ENCODE peak calls at places on chromosomes 4 and X, in eight cellular contexts. One of them, this sample, is unnamed.

GRCh38 chr4:39048291-39048690 is 13.7 kb upstream of the KLHL5 start:
- DNase-seq in tibial artery: no peak
- DNase-seq in lower leg skin: no peak
- DNase-seq in CD4-positive, CD25-positive, alpha-beta regulatory T cell: no peak
- DNase-seq in psoas muscle: no peak
- DNase-seq in HL-60: no peak
- DNase-seq in body of pancreas: no peak
- DNase-seq in astrocyte: no peak
- DNase-seq in this sample: no peak

GRCh38 chr4:130336585-130337217 is 1240.7 kb downstream of the C4orf33 start:
- DNase-seq in tibial artery: no peak
- DNase-seq in lower leg skin: no peak
- DNase-seq in CD4-positive, CD25-positive, alpha-beta regulatory T cell: no peak
- DNase-seq in psoas muscle: no peak
- DNase-seq in HL-60: no peak
- DNase-seq in body of pancreas: no peak
- DNase-seq in astrocyte: peak
- DNase-seq in this sample: no peak

GRCh38 chrX:21946925-21947641 is 6.6 kb downstream of the SMS start:
- DNase-seq in tibial artery: no peak
- DNase-seq in lower leg skin: no peak
- DNase-seq in CD4-positive, CD25-positive, alpha-beta regulatory T cell: no peak
- DNase-seq in psoas muscle: no peak
- DNase-seq in HL-60: no peak
- DNase-seq in body of pancreas: no peak
- DNase-seq in astrocyte: peak
- DNase-seq in this sample: no peak

GRCh38 chr4:145735330-145735638 is 55.3 kb downstream of the C4orf51 start:
- DNase-seq in tibial artery: no peak
- DNase-seq in lower leg skin: no peak
- DNase-seq in CD4-positive, CD25-positive, alpha-beta regulatory T cell: no peak
- DNase-seq in psoas muscle: no peak
- DNase-seq in HL-60: no peak
- DNase-seq in body of pancreas: peak
- DNase-seq in astrocyte: peak
- DNase-seq in this sample: no peak

GRCh38 chr4:73869130-73870055 is at the start of gene CXCL1:
- DNase-seq in tibial artery: peak
- DNase-seq in lower leg skin: no peak
- DNase-seq in CD4-positive, CD25-positive, alpha-beta regulatory T cell: no peak
- DNase-seq in psoas muscle: peak
- DNase-seq in HL-60: no peak
- DNase-seq in body of pancreas: peak
- DNase-seq in astrocyte: peak
- DNase-seq in this sample: peak

GRCh38 chr4:98498774-98499173 is 159.6 kb downstream of the TSPAN5 start:
- DNase-seq in tibial artery: no peak
- DNase-seq in lower leg skin: no peak
- DNase-seq in CD4-positive, CD25-positive, alpha-beta regulatory T cell: no peak
- DNase-seq in psoas muscle: no peak
- DNase-seq in HL-60: no peak
- DNase-seq in body of pancreas: no peak
- DNase-seq in astrocyte: no peak
- DNase-seq in this sample: no peak

GRCh38 chr4:2390780-2391490 is 27.5 kb downstream of the ZFYVE28 start:
- DNase-seq in tibial artery: no peak
- DNase-seq in lower leg skin: no peak
- DNase-seq in CD4-positive, CD25-positive, alpha-beta regulatory T cell: no peak
- DNase-seq in psoas muscle: peak
- DNase-seq in HL-60: no peak
- DNase-seq in body of pancreas: no peak
- DNase-seq in astrocyte: no peak
- DNase-seq in this sample: no peak

GRCh38 chr4:185567828-185568442 is 32.6 kb upstream of the PDLIM3 start:
- DNase-seq in tibial artery: peak
- DNase-seq in lower leg skin: no peak
- DNase-seq in CD4-positive, CD25-positive, alpha-beta regulatory T cell: no peak
- DNase-seq in psoas muscle: peak
- DNase-seq in HL-60: no peak
- DNase-seq in body of pancreas: peak
- DNase-seq in astrocyte: peak
- DNase-seq in this sample: peak

GRCh38 chr4:101039367-101039766 is 308.0 kb downstream of the PPP3CA start:
- DNase-seq in tibial artery: no peak
- DNase-seq in lower leg skin: no peak
- DNase-seq in CD4-positive, CD25-positive, alpha-beta regulatory T cell: no peak
- DNase-seq in psoas muscle: no peak
- DNase-seq in HL-60: no peak
- DNase-seq in body of pancreas: no peak
- DNase-seq in astrocyte: no peak
- DNase-seq in this sample: peak

GRCh38 chr4:124304936-124305335 is 407.6 kb downstream of the ANKRD50 start:
- DNase-seq in tibial artery: peak
- DNase-seq in lower leg skin: no peak
- DNase-seq in CD4-positive, CD25-positive, alpha-beta regulatory T cell: no peak
- DNase-seq in psoas muscle: no peak
- DNase-seq in HL-60: no peak
- DNase-seq in body of pancreas: no peak
- DNase-seq in astrocyte: peak
- DNase-seq in this sample: no peak

GRCh38 chr4:1873291-1873690 is 2.1 kb downstream of the NSD2 start:
- DNase-seq in tibial artery: no peak
- DNase-seq in lower leg skin: no peak
- DNase-seq in CD4-positive, CD25-positive, alpha-beta regulatory T cell: no peak
- DNase-seq in psoas muscle: no peak
- DNase-seq in HL-60: no peak
- DNase-seq in body of pancreas: no peak
- DNase-seq in astrocyte: no peak
- DNase-seq in this sample: no peak

GRCh38 chr4:83876047-83876446 is 340.1 kb downstream of the GPAT3 start:
- DNase-seq in tibial artery: no peak
- DNase-seq in lower leg skin: no peak
- DNase-seq in CD4-positive, CD25-positive, alpha-beta regulatory T cell: no peak
- DNase-seq in psoas muscle: no peak
- DNase-seq in HL-60: no peak
- DNase-seq in body of pancreas: no peak
- DNase-seq in astrocyte: peak
- DNase-seq in this sample: no peak

GRCh38 chrX:43813898-43814297 is 68.4 kb downstream of the MAOB start:
- DNase-seq in tibial artery: no peak
- DNase-seq in lower leg skin: no peak
- DNase-seq in CD4-positive, CD25-positive, alpha-beta regulatory T cell: no peak
- DNase-seq in psoas muscle: peak
- DNase-seq in HL-60: no peak
- DNase-seq in body of pancreas: no peak
- DNase-seq in astrocyte: no peak
- DNase-seq in this sample: no peak

GRCh38 chr4:113574636-113575103 is 186.9 kb downstream of the CAMK2D start:
- DNase-seq in tibial artery: no peak
- DNase-seq in lower leg skin: no peak
- DNase-seq in CD4-positive, CD25-positive, alpha-beta regulatory T cell: no peak
- DNase-seq in psoas muscle: no peak
- DNase-seq in HL-60: no peak
- DNase-seq in body of pancreas: no peak
- DNase-seq in astrocyte: peak
- DNase-seq in this sample: no peak

DNA sequence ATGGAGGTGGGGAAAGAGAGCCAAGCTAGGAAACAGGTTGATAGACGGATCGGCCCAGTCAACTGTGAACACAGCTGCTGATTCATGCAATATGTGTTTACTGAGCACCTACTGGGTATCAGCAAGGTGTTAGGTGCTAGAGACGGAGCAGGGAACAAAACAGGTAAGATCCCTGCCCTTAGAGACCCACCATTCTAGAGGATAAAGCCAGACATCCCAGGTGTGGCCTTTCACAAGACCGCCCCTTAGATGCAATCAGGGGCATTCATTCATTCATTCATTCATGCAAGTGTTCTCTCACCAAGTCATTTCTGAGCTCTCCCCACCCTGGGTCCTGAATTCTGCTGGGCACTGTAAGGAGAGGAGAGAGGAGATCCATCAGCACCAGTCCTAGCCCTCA is 20.2 kb upstream of the MTM1 start:
- DNase-seq in tibial artery: no peak
- DNase-seq in lower leg skin: no peak
- DNase-seq in CD4-positive, CD25-positive, alpha-beta regulatory T cell: no peak
- DNase-seq in psoas muscle: no peak
- DNase-seq in HL-60: no peak
- DNase-seq in body of pancreas: no peak
- DNase-seq in astrocyte: no peak
- DNase-seq in this sample: no peak
- H3K4me3 ChIP-seq in tibial artery: peak
- H3K4me3 ChIP-seq in lower leg skin: no peak
- H3K4me3 ChIP-seq in CD4-positive, CD25-positive, alpha-beta regulatory T cell: no peak
- H3K4me3 ChIP-seq in psoas muscle: peak
- H3K4me3 ChIP-seq in HL-60: no peak
- H3K4me3 ChIP-seq in body of pancreas: no peak
- H3K4me3 ChIP-seq in astrocyte: no peak
- H3K4me3 ChIP-seq in this sample: no peak

DNA sequence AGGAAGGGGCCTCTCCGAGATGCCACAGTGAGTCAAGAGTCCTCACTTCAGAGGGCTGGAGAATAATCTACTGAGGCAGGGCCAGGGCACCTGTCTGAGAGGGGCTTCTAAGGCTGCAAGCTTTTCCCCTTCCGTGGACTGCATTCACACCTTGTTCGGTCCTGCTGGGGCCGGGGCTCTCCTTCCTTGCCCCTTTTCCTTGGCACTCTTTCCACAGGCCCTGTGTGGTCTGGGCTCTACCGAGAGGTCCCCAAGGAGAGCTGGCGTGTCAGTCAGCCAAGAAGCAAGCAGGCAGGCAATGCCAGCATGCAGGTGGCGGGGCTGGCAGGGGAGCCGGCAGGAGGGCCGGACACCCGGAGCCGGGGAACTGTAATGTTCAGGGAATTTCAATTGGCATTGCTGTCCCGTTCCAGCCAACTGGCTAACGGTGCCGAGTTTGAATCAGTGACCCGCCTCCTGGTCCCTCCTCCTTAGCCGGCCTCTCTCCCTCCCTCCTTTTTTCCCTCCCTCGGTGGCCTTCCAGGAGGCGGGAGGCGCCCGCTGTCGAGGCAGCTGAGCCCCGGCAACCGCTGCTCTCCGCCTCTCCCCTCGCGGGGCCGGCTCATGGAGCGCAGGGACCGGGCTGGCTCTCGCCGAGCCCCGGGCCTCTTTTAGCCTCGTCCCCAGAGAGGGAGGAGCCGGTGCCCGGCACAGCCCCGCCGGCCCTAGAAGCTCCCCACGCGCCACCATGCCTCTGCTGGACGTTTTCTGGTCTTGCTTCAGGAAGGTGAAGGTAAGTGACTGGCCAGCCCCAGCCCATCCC is at the start of gene STARD8:
- DNase-seq in tibial artery: no peak
- DNase-seq in lower leg skin: no peak
- DNase-seq in CD4-positive, CD25-positive, alpha-beta regulatory T cell: no peak
- DNase-seq in psoas muscle: peak
- DNase-seq in HL-60: no peak
- DNase-seq in body of pancreas: peak
- DNase-seq in astrocyte: peak
- DNase-seq in this sample: no peak
- H3K4me3 ChIP-seq in tibial artery: peak
- H3K4me3 ChIP-seq in lower leg skin: no peak
- H3K4me3 ChIP-seq in CD4-positive, CD25-positive, alpha-beta regulatory T cell: no peak
- H3K4me3 ChIP-seq in psoas muscle: peak
- H3K4me3 ChIP-seq in HL-60: no peak
- H3K4me3 ChIP-seq in body of pancreas: no peak
- H3K4me3 ChIP-seq in astrocyte: peak
- H3K4me3 ChIP-seq in this sample: no peak

DNA sequence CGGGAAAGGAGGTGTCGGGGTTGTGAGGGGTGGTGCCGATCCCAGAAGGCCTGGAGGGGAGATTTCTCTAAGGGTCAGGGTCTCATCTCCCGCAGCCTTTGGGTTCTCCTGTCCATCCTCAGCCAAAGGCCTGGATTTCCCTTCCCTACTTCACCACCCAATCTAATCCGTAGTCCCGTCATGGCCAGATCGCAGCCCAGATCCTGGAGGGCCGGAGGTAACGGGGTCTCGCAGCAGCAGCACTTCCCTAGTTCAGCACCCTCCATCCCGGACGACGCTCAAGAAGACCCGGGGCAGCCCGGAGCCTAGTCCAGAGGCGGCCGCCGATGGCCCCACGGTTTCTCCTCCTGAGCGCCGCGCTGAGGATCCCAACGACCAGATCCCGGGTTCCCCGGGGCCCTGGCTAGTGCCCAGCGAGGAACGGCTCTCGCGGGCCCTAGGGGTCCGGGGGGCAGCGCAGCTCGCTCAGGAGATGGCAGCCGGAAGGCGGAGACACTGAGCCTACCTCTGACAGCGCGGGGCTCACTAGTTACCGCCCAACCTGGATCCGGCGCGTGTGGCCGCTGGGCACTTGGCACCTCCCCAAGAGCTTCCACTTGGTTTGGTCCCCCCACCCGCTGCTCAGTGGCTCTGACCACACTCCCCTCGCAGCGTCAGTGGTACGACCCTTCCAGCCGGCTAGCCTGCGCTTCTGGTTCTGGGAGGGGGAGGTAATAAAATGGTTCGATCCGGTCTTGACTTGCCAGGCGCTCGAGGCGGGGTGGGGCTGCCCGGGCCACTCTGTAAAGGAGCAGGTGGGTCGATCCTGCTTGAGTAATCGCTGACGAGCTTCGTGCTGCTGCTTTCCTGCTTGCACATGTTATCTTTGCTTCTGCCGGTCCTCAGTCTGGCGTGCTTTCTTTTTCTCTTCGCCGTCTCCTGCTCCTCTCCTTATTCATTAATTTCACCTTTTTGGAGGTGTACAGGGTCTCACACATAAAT is 3.6 kb downstream of the MAGIX start:
- DNase-seq in tibial artery: peak
- DNase-seq in lower leg skin: peak
- DNase-seq in CD4-positive, CD25-positive, alpha-beta regulatory T cell: peak
- DNase-seq in psoas muscle: peak
- DNase-seq in HL-60: peak
- DNase-seq in body of pancreas: peak
- DNase-seq in astrocyte: peak
- DNase-seq in this sample: peak
- H3K4me3 ChIP-seq in tibial artery: peak
- H3K4me3 ChIP-seq in lower leg skin: no peak
- H3K4me3 ChIP-seq in CD4-positive, CD25-positive, alpha-beta regulatory T cell: peak
- H3K4me3 ChIP-seq in psoas muscle: peak
- H3K4me3 ChIP-seq in HL-60: peak
- H3K4me3 ChIP-seq in body of pancreas: no peak
- H3K4me3 ChIP-seq in astrocyte: peak
- H3K4me3 ChIP-seq in this sample: no peak

DNA sequence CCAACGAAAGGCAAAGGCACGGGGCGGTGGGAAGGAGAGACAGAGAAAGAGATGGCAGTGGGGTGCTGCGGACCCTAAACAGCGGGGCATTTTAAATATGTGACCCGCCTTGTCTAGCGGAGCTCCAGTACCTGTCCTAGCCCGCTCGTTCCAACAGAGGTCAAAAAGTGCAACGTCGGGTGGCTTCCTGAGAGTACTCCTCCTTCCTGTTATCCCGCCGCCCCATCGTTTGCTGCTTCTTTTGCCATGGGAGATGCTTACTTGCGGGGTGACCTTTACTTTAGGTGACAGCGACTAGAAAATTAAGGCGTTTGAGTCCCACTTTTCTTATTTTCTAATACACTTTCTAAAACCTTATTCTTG is 734 bp downstream of the NRK start:
- DNase-seq in tibial artery: peak
- DNase-seq in lower leg skin: no peak
- DNase-seq in CD4-positive, CD25-positive, alpha-beta regulatory T cell: no peak
- DNase-seq in psoas muscle: no peak
- DNase-seq in HL-60: no peak
- DNase-seq in body of pancreas: no peak
- DNase-seq in astrocyte: no peak
- DNase-seq in this sample: no peak
- H3K4me3 ChIP-seq in tibial artery: peak
- H3K4me3 ChIP-seq in lower leg skin: no peak
- H3K4me3 ChIP-seq in CD4-positive, CD25-positive, alpha-beta regulatory T cell: no peak
- H3K4me3 ChIP-seq in psoas muscle: peak
- H3K4me3 ChIP-seq in HL-60: no peak
- H3K4me3 ChIP-seq in body of pancreas: no peak
- H3K4me3 ChIP-seq in astrocyte: peak
- H3K4me3 ChIP-seq in this sample: no peak

This sample was measured in small intestine.